ENCODE peak calls at places on chromosomes 11 and 22, in seven cellular contexts. Q, N, W, T, F, Y and I are unnamed samples.

GRCh38 chr11:33234397-33235168 is 22.6 kb upstream of the HIPK3 start:
- DNase-seq in Q (no peak), N (no peak), W (no peak), T (no peak), F (no peak), Y (no peak), I (no peak)

GRCh38 chr11:48307760-48308386 is 1.9 kb downstream of the OR4S1 start:
- DNase-seq in Q (peak), N (no peak), W (peak), T (peak), F (peak), Y (peak), I (peak)

GRCh38 chr22:44392446-44392921 is 79.7 kb upstream of the SHISAL1 start:
- DNase-seq in Q (no peak), N (no peak), W (no peak), T (no peak), F (no peak), Y (no peak), I (no peak)

GRCh38 chr22:18045794-18046193 is 21.4 kb upstream of the MICAL3 start:
- DNase-seq in Q (no peak), N (no peak), W (no peak), T (no peak), F (no peak), Y (no peak), I (no peak)

GRCh38 chr22:47053865-47054185 is 291.4 kb downstream of the TBC1D22A start:
- DNase-seq in Q (no peak), N (no peak), W (no peak), T (no peak), F (no peak), Y (no peak), I (no peak)

GRCh38 chr11:93921695-93922468 is 71.5 kb upstream of the VSTM5 start:
- DNase-seq in Q (no peak), N (peak), W (peak), T (no peak), F (no peak), Y (peak), I (no peak)

GRCh38 chr11:75896843-75897419 is 81.9 kb downstream of the UVRAG start:
- DNase-seq in Q (no peak), N (peak), W (no peak), T (no peak), F (peak), Y (peak), I (no peak)

GRCh38 chr11:1052133-1053011 is 15.9 kb upstream of the MUC6 start:
- DNase-seq in Q (peak), N (no peak), W (no peak), T (no peak), F (no peak), Y (no peak), I (no peak)

GRCh38 chr11:64877390-64878222 is 815 bp downstream of the EHD1 start:
- DNase-seq in Q (no peak), N (no peak), W (no peak), T (no peak), F (no peak), Y (no peak), I (no peak)

GRCh38 chr11:45859661-45860140 is 12.4 kb downstream of the CRY2 start:
- DNase-seq in Q (no peak), N (peak), W (no peak), T (peak), F (no peak), Y (peak), I (no peak)

GRCh38 chr11:115503083-115503885 is 931 bp downstream of the CADM1 start:
- DNase-seq in Q (peak), N (no peak), W (peak), T (peak), F (no peak), Y (peak), I (no peak)

GRCh38 chr11:56670984-56671383 is 7.5 kb downstream of the OR5AR1 start:
- DNase-seq in Q (no peak), N (no peak), W (no peak), T (no peak), F (no peak), Y (no peak), I (no peak)

GRCh38 chr22:26529345-26529744 is 17.1 kb upstream of the TFIP11 start:
- DNase-seq in Q (no peak), N (no peak), W (no peak), T (no peak), F (no peak), Y (peak), I (no peak)

GRCh38 chr11:119350302-119350701 is 3.8 kb upstream of the MFRP start:
- DNase-seq in Q (no peak), N (no peak), W (no peak), T (no peak), F (no peak), Y (no peak), I (no peak)

GRCh38 chr11:99446400-99446799 is 425.7 kb downstream of the CNTN5 start:
- DNase-seq in Q (no peak), N (no peak), W (no peak), T (no peak), F (no peak), Y (no peak), I (no peak)

GRCh38 chr22:49623715-49624114 is 204.0 kb downstream of the BRD1 start:
- DNase-seq in Q (no peak), N (no peak), W (no peak), T (no peak), F (no peak), Y (no peak), I (no peak)

GRCh38 chr11:117731689-117732290 is 65.2 kb downstream of the DSCAML1 start:
- DNase-seq in Q (no peak), N (no peak), W (no peak), T (no peak), F (no peak), Y (no peak), I (no peak)

GRCh38 chr22:49091451-49091850 is 736.2 kb downstream of the BRD1 start:
- DNase-seq in Q (no peak), N (no peak), W (no peak), T (no peak), F (no peak), Y (no peak), I (no peak)

GRCh38 chr11:706957-707816 is 1.2 kb downstream of the EPS8L2 start:
- DNase-seq in Q (no peak), N (no peak), W (no peak), T (no peak), F (no peak), Y (no peak), I (no peak)

GRCh38 chr11:122306776-122307479 is 190.9 kb upstream of the BLID start:
- DNase-seq in Q (no peak), N (no peak), W (no peak), T (peak), F (no peak), Y (no peak), I (no peak)

GRCh38 chr11:69101100-69101791 is 52.5 kb downstream of the TPCN2 start:
- DNase-seq in Q (peak), N (peak), W (peak), T (peak), F (peak), Y (peak), I (peak)

GRCh38 chr11:96000064-96000463 is 76.2 kb upstream of the MTMR2 start:
- DNase-seq in Q (no peak), N (no peak), W (no peak), T (no peak), F (no peak), Y (no peak), I (no peak)

GRCh38 chr11:22677153-22677890 is 10.9 kb downstream of the GAS2 start:
- DNase-seq in Q (no peak), N (no peak), W (no peak), T (no peak), F (no peak), Y (no peak), I (no peak)